ENCODE peak calls at places on chromosomes 13 and 19, in six cellular contexts. One of them, this sample, is unnamed.

GRCh38 chr13:21067794-21068193 is 6.4 kb upstream of the LATS2 start:
- DNase-seq in IMR-90: no peak
- DNase-seq in OCI-LY7: no peak
- DNase-seq in PC-3: no peak
- DNase-seq in esophagus squamous epithelium: no peak
- DNase-seq in brain microvascular endothelial cell: no peak
- DNase-seq in this sample: no peak

GRCh38 chr19:18157465-18158063 is 4.6 kb downstream of the PIK3R2 start:
- DNase-seq in PC-3: no peak
- DNase-seq in brain microvascular endothelial cell: no peak
- DNase-seq in OCI-LY7: peak; percentile 40
- DNase-seq in esophagus squamous epithelium: no peak
- DNase-seq in IMR-90: no peak
- DNase-seq in this sample: no peak

GRCh38 chr19:6521718-6522646 is 8.8 kb upstream of the TNFSF9 start:
- DNase-seq in esophagus squamous epithelium: no peak
- DNase-seq in PC-3: no peak
- DNase-seq in IMR-90: no peak
- DNase-seq in brain microvascular endothelial cell: peak; percentile 9
- DNase-seq in OCI-LY7: peak; percentile 91
- DNase-seq in this sample: no peak

GRCh38 chr19:54209058-54209747 is 8.5 kb downstream of the RPS9 start:
- DNase-seq in esophagus squamous epithelium: no peak
- DNase-seq in PC-3: peak; percentile 26
- DNase-seq in brain microvascular endothelial cell: no peak
- DNase-seq in IMR-90: no peak
- DNase-seq in OCI-LY7: no peak
- DNase-seq in this sample: no peak

GRCh38 chr13:27147530-27148170 is 24.0 kb downstream of the USP12 start:
- DNase-seq in PC-3: no peak
- DNase-seq in brain microvascular endothelial cell: no peak
- DNase-seq in OCI-LY7: peak; percentile 32
- DNase-seq in esophagus squamous epithelium: no peak
- DNase-seq in IMR-90: peak; percentile 44
- DNase-seq in this sample: no peak

GRCh38 chr13:34108396-34108795 is 290.4 kb downstream of the RFC3 start:
- DNase-seq in brain microvascular endothelial cell: peak; percentile 1
- DNase-seq in OCI-LY7: no peak
- DNase-seq in esophagus squamous epithelium: no peak
- DNase-seq in PC-3: peak; percentile 11
- DNase-seq in IMR-90: no peak
- DNase-seq in this sample: no peak

GRCh38 chr19:45920458-45920857 is 5.9 kb upstream of the NANOS2 start:
- DNase-seq in brain microvascular endothelial cell: no peak
- DNase-seq in IMR-90: no peak
- DNase-seq in esophagus squamous epithelium: no peak
- DNase-seq in PC-3: no peak
- DNase-seq in OCI-LY7: no peak
- DNase-seq in this sample: no peak

GRCh38 chr13:77751513-77752456 is 54.3 kb downstream of the SLAIN1 start:
- DNase-seq in OCI-LY7: peak; percentile 67
- DNase-seq in PC-3: peak; percentile 66
- DNase-seq in brain microvascular endothelial cell: peak; percentile 22
- DNase-seq in esophagus squamous epithelium: no peak
- DNase-seq in IMR-90: peak; percentile 37
- DNase-seq in this sample: no peak

GRCh38 chr13:23570931-23571330 is 719 bp downstream of the TNFRSF19 start:
- DNase-seq in PC-3: peak; percentile 9
- DNase-seq in IMR-90: peak; percentile 54
- DNase-seq in brain microvascular endothelial cell: no peak
- DNase-seq in esophagus squamous epithelium: no peak
- DNase-seq in OCI-LY7: no peak
- DNase-seq in this sample: no peak

GRCh38 chr13:71801781-71802180 is 65.2 kb downstream of the DACH1 start:
- DNase-seq in OCI-LY7: no peak
- DNase-seq in IMR-90: no peak
- DNase-seq in brain microvascular endothelial cell: no peak
- DNase-seq in esophagus squamous epithelium: no peak
- DNase-seq in PC-3: no peak
- DNase-seq in this sample: no peak

GRCh38 chr19:32349724-32350475 is 4.5 kb downstream of the ZNF507 start:
- DNase-seq in esophagus squamous epithelium: no peak
- DNase-seq in OCI-LY7: no peak
- DNase-seq in brain microvascular endothelial cell: no peak
- DNase-seq in IMR-90: peak; percentile 47
- DNase-seq in PC-3: peak; percentile 45
- DNase-seq in this sample: no peak

GRCh38 chr13:97506511-97506910 is 72.5 kb downstream of the RAP2A start:
- DNase-seq in esophagus squamous epithelium: no peak
- DNase-seq in brain microvascular endothelial cell: peak; percentile 41
- DNase-seq in PC-3: no peak
- DNase-seq in OCI-LY7: no peak
- DNase-seq in IMR-90: peak; percentile 74
- DNase-seq in this sample: no peak

GRCh38 chr19:46019270-46019669 is 3.6 kb downstream of the PGLYRP1 start:
- DNase-seq in PC-3: no peak
- DNase-seq in esophagus squamous epithelium: no peak
- DNase-seq in OCI-LY7: no peak
- DNase-seq in brain microvascular endothelial cell: no peak
- DNase-seq in IMR-90: no peak
- DNase-seq in this sample: no peak

GRCh38 chr13:21967871-21968270 is 297.0 kb downstream of the FGF9 start:
- DNase-seq in IMR-90: peak; percentile 64
- DNase-seq in esophagus squamous epithelium: no peak
- DNase-seq in PC-3: no peak
- DNase-seq in brain microvascular endothelial cell: no peak
- DNase-seq in OCI-LY7: no peak
- DNase-seq in this sample: no peak

GRCh38 chr13:94313321-94313720 is 166.2 kb downstream of the DCT start:
- DNase-seq in esophagus squamous epithelium: no peak
- DNase-seq in PC-3: no peak
- DNase-seq in IMR-90: no peak
- DNase-seq in brain microvascular endothelial cell: no peak
- DNase-seq in OCI-LY7: no peak
- DNase-seq in this sample: no peak

GRCh38 chr19:41341669-41342490 is 11.8 kb downstream of the TGFB1 start:
- DNase-seq in PC-3: no peak
- DNase-seq in esophagus squamous epithelium: no peak
- DNase-seq in brain microvascular endothelial cell: no peak
- DNase-seq in OCI-LY7: no peak
- DNase-seq in IMR-90: no peak
- DNase-seq in this sample: no peak

GRCh38 chr19:16023558-16023915 is 52.8 kb upstream of the TPM4 start:
- DNase-seq in PC-3: no peak
- DNase-seq in IMR-90: no peak
- DNase-seq in esophagus squamous epithelium: no peak
- DNase-seq in brain microvascular endothelial cell: no peak
- DNase-seq in OCI-LY7: no peak
- DNase-seq in this sample: no peak

GRCh38 chr19:16026131-16026530 is 50.2 kb upstream of the TPM4 start:
- DNase-seq in IMR-90: no peak
- DNase-seq in brain microvascular endothelial cell: no peak
- DNase-seq in PC-3: no peak
- DNase-seq in esophagus squamous epithelium: no peak
- DNase-seq in OCI-LY7: no peak
- DNase-seq in this sample: no peak

GRCh38 chr19:16024266-16025107 is 51.8 kb upstream of the TPM4 start:
- DNase-seq in OCI-LY7: no peak
- DNase-seq in PC-3: no peak
- DNase-seq in esophagus squamous epithelium: no peak
- DNase-seq in brain microvascular endothelial cell: no peak
- DNase-seq in IMR-90: no peak
- DNase-seq in this sample: no peak

GRCh38 chr19:16026756-16027155 is 49.5 kb upstream of the TPM4 start:
- DNase-seq in brain microvascular endothelial cell: no peak
- DNase-seq in IMR-90: no peak
- DNase-seq in PC-3: no peak
- DNase-seq in OCI-LY7: no peak
- DNase-seq in esophagus squamous epithelium: no peak
- DNase-seq in this sample: no peak

DNA sequence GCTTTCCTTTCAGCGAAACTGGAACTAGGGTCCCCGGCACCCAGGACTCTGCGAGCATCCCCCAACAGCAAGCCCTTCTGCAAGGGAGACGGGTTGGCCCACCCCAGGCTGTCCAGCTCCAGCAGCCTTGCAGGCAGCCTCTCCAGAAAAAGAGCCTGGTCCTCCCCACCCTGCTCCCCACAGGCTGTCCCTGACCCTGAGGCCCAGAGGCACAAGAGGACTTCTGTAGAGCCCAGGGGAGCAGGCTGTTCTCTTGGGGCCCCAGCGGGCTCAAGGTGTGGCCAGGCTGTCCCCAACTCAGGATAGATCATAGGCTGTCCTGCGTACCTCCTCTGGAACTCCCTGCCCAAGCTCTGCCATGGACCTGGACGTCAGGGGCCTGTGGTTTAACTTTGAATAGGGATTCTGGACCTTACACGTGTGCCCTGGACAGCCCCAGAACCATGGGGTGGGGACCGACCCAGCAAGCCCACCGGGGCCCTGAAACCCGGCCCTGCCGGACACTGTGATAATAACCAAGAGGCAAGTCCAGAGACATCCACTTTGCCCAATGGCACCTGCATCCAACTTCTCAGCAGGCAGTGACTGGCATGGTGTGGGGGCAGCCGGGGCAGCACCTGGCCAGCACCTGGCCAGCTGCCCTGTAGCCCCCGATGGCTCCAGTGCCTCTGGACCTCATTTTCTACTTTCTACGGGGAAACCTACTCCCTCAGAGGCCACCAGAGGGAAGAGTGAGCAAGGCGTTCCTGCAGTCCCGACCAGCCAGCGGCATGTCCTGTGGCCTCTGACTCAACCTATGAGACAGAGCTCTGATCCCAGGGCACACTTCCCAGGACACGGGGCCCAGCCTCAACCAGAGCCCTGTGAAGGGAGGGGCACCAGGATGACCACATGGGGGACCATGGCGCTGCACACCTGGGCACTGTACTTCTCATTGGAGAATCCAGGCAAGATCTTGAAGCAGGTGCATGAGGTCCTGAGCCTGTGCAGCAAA is 50.9 kb upstream of the TPM4 start:
- DNase-seq in esophagus squamous epithelium: no peak
- DNase-seq in OCI-LY7: peak; percentile 22
- DNase-seq in IMR-90: peak; percentile 70
- DNase-seq in PC-3: peak; percentile 71
- DNase-seq in brain microvascular endothelial cell: peak; percentile 72
- DNase-seq in this sample: no peak
- TF ChIP-seq CTCF in esophagus squamous epithelium: peak; percentile 33
- TF ChIP-seq CTCF in OCI-LY7: peak; percentile 50
- TF ChIP-seq CTCF in IMR-90: peak; percentile 62
- TF ChIP-seq CTCF in PC-3: peak; percentile 72
- TF ChIP-seq CTCF in brain microvascular endothelial cell: peak; percentile 78
- TF ChIP-seq CTCF in this sample: peak; percentile 45

GRCh38 chr13:40079721-40080120 is 424.3 kb downstream of the COG6 start:
- DNase-seq in IMR-90: no peak
- DNase-seq in brain microvascular endothelial cell: no peak
- DNase-seq in esophagus squamous epithelium: no peak
- DNase-seq in PC-3: no peak
- DNase-seq in OCI-LY7: no peak
- DNase-seq in this sample: no peak

GRCh38 chr13:40077396-40078027 is 422.1 kb downstream of the COG6 start:
- DNase-seq in esophagus squamous epithelium: no peak
- DNase-seq in PC-3: peak; percentile 67
- DNase-seq in brain microvascular endothelial cell: no peak
- DNase-seq in OCI-LY7: no peak
- DNase-seq in IMR-90: no peak
- DNase-seq in this sample: no peak

GRCh38 chr13:40082644-40083043 is 427.2 kb downstream of the COG6 start:
- DNase-seq in IMR-90: no peak
- DNase-seq in PC-3: no peak
- DNase-seq in OCI-LY7: no peak
- DNase-seq in esophagus squamous epithelium: no peak
- DNase-seq in brain microvascular endothelial cell: peak; percentile 84
- DNase-seq in this sample: no peak

GRCh38 chr13:40083841-40084240 is 428.4 kb downstream of the COG6 start:
- DNase-seq in PC-3: no peak
- DNase-seq in brain microvascular endothelial cell: no peak
- DNase-seq in IMR-90: no peak
- DNase-seq in OCI-LY7: no peak
- DNase-seq in esophagus squamous epithelium: no peak
- DNase-seq in this sample: no peak

DNA sequence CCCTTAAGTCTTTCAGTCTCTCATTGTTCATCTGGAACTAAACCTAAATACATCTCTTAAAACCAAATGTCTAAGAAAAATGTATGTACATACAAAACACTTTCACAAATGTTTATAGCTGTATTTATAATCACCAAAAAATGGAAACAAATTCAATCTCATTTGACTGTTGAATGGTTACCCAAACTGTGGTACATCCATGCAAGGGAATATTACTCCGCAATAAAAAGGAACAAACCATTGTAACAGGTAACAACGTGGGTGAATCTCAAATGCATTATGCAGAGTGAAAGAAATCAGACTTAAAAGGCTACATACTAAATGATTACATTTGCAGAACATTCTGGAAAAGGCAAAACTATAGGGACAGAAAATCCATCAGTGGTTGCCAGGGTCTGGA is 425.2 kb downstream of the COG6 start:
- DNase-seq in esophagus squamous epithelium: no peak
- DNase-seq in OCI-LY7: no peak
- DNase-seq in PC-3: no peak
- DNase-seq in IMR-90: no peak
- DNase-seq in brain microvascular endothelial cell: no peak
- DNase-seq in this sample: no peak
- TF ChIP-seq CTCF in esophagus squamous epithelium: no peak
- TF ChIP-seq CTCF in OCI-LY7: no peak
- TF ChIP-seq CTCF in PC-3: no peak
- TF ChIP-seq CTCF in IMR-90: no peak
- TF ChIP-seq CTCF in brain microvascular endothelial cell: no peak
- TF ChIP-seq CTCF in this sample: no peak

GRCh38 chr19:15195381-15195964 is 5.3 kb downstream of the NOTCH3 start:
- DNase-seq in IMR-90: peak; percentile 61
- DNase-seq in brain microvascular endothelial cell: peak; percentile 79
- DNase-seq in esophagus squamous epithelium: no peak
- DNase-seq in PC-3: peak; percentile 82
- DNase-seq in OCI-LY7: no peak
- DNase-seq in this sample: peak; percentile 79
- TF ChIP-seq CTCF in IMR-90: peak; percentile 42
- TF ChIP-seq CTCF in brain microvascular endothelial cell: peak; percentile 25
- TF ChIP-seq CTCF in esophagus squamous epithelium: peak; percentile 10
- TF ChIP-seq CTCF in PC-3: peak; percentile 14
- TF ChIP-seq CTCF in OCI-LY7: no peak
- TF ChIP-seq CTCF in this sample: peak; percentile 33

GRCh38 chr19:34678085-34678412 is 571 bp downstream of the ZNF302 start:
- DNase-seq in IMR-90: no peak
- DNase-seq in esophagus squamous epithelium: no peak
- DNase-seq in brain microvascular endothelial cell: no peak
- DNase-seq in OCI-LY7: no peak
- DNase-seq in PC-3: no peak
- DNase-seq in this sample: no peak

GRCh38 chr19:34678421-34678820 is 943 bp downstream of the ZNF302 start:
- DNase-seq in PC-3: no peak
- DNase-seq in brain microvascular endothelial cell: no peak
- DNase-seq in OCI-LY7: no peak
- DNase-seq in esophagus squamous epithelium: no peak
- DNase-seq in IMR-90: no peak
- DNase-seq in this sample: no peak

GRCh38 chr19:34676697-34677385 is at the start of gene SCGB2B2:
- DNase-seq in brain microvascular endothelial cell: no peak
- DNase-seq in esophagus squamous epithelium: no peak
- DNase-seq in IMR-90: no peak
- DNase-seq in PC-3: peak; percentile 38
- DNase-seq in OCI-LY7: peak; percentile 77
- DNase-seq in this sample: no peak

GRCh38 chr19:34675919-34676318 is 1.0 kb downstream of the SCGB2B2 start:
- DNase-seq in esophagus squamous epithelium: no peak
- DNase-seq in PC-3: no peak
- DNase-seq in OCI-LY7: no peak
- DNase-seq in IMR-90: no peak
- DNase-seq in brain microvascular endothelial cell: no peak
- DNase-seq in this sample: no peak

GRCh38 chr19:34677386-34678084 is at the start of gene ZNF302:
- DNase-seq in PC-3: peak; percentile 90
- DNase-seq in esophagus squamous epithelium: peak; percentile 84
- DNase-seq in IMR-90: peak; percentile 96
- DNase-seq in brain microvascular endothelial cell: peak; percentile 96
- DNase-seq in OCI-LY7: peak; percentile 97
- DNase-seq in this sample: peak; percentile 96
- TF ChIP-seq CTCF in PC-3: no peak
- TF ChIP-seq CTCF in esophagus squamous epithelium: no peak
- TF ChIP-seq CTCF in IMR-90: no peak
- TF ChIP-seq CTCF in brain microvascular endothelial cell: no peak
- TF ChIP-seq CTCF in OCI-LY7: no peak
- TF ChIP-seq CTCF in this sample: no peak

This sample was measured in type B pancreatic cell.